ENCODE peak calls at places on chromosomes 13 and 19, in ten cellular contexts. O, D, S, X, P, W, R, I, T and C are unnamed samples.

GRCh38 chr19:8459520-8460260 is 14.9 kb downstream of the HNRNPM start:
- DNase-seq in R (no peak), O (no peak), T (no peak), S (no peak), P (no peak), X (no peak), I (peak; percentile 89), D (no peak), W (no peak), C (no peak)

GRCh38 chr19:11481777-11482383 is 1.0 kb upstream of the ELAVL3 start:
- DNase-seq in O (peak; percentile 69), P (no peak), D (peak; percentile 31), X (peak; percentile 98), W (peak; percentile 76), R (peak; percentile 34), T (peak; percentile 54), S (peak; percentile 45), I (peak; percentile 87), C (peak; percentile 96)

GRCh38 chr19:41408256-41408655 is 10.6 kb downstream of the BCKDHA start:
- DNase-seq in I (no peak), S (no peak), O (no peak), W (no peak), X (no peak), D (no peak), R (peak; percentile 37), T (no peak), P (no peak), C (no peak)

GRCh38 chr19:14138576-14139265 is 2.3 kb upstream of the ASF1B start:
- DNase-seq in P (no peak), T (no peak), D (no peak), X (no peak), S (no peak), W (no peak), O (no peak), I (peak; percentile 57), R (no peak), C (no peak)

GRCh38 chr13:107534548-107534947 is 680.8 kb downstream of the LIG4 start:
- DNase-seq in R (no peak), O (no peak), S (no peak), T (no peak), X (no peak), W (no peak), P (no peak), I (no peak), D (no peak), C (no peak)

GRCh38 chr13:83221813-83222241 is 660.4 kb downstream of the SLITRK1 start:
- DNase-seq in D (no peak), S (no peak), I (peak; percentile 93), P (no peak), R (no peak), T (no peak), X (no peak), O (no peak), W (no peak), C (no peak)

GRCh38 chr19:7916137-7916907 is 1.7 kb downstream of the TGFBR3L start:
- DNase-seq in D (no peak), R (no peak), X (peak; percentile 39), W (no peak), I (peak; percentile 30), T (no peak), P (no peak), O (no peak), S (peak; percentile 42), C (peak; percentile 73)

GRCh38 chr13:109199280-109199679 is 569.9 kb downstream of the MYO16 start:
- DNase-seq in X (no peak), O (no peak), I (no peak), T (no peak), S (no peak), D (no peak), R (no peak), P (no peak), W (no peak), C (no peak)

GRCh38 chr19:3162418-3163229 is 15.9 kb upstream of the S1PR4 start:
- DNase-seq in D (no peak), O (no peak), S (no peak), X (no peak), T (no peak), I (peak; percentile 54), R (no peak), W (no peak), P (no peak), C (peak; percentile 72)

GRCh38 chr19:7159105-7159933 is 89.8 kb downstream of the ZNF557 start:
- DNase-seq in S (no peak), I (peak; percentile 93), X (peak; percentile 76), D (peak; percentile 79), T (no peak), R (no peak), W (peak; percentile 89), O (peak; percentile 81), P (no peak), C (no peak)

GRCh38 chr19:55384576-55385235 is 614 bp upstream of the TMEM238 start:
- DNase-seq in R (peak; percentile 47), O (no peak), X (no peak), P (no peak), I (no peak), D (no peak), S (no peak), T (no peak), W (no peak), C (peak; percentile 58)

GRCh38 chr13:62747152-62747551 is 1331.5 kb upstream of the PCDH20 start:
- DNase-seq in D (no peak), T (no peak), X (no peak), P (no peak), O (no peak), W (no peak), S (no peak), I (no peak), R (no peak), C (no peak)

GRCh38 chr19:11538232-11539036 is at the start of gene CNN1:
- DNase-seq in R (peak; percentile 51), P (peak; percentile 86), X (no peak), S (peak; percentile 29), I (peak; percentile 60), T (peak; percentile 93), O (peak; percentile 85), W (peak; percentile 89), D (peak; percentile 76), C (peak; percentile 28)

GRCh38 chr19:41224632-41225031 is 5.6 kb downstream of the AXL start:
- DNase-seq in D (no peak), T (no peak), I (no peak), P (no peak), W (no peak), S (no peak), O (no peak), R (no peak), X (no peak), C (no peak)

GRCh38 chr19:11418518-11419506 is at the start of gene RGL3:
- DNase-seq in D (no peak), T (no peak), S (peak; percentile 77), I (no peak), O (peak; percentile 43), X (no peak), R (peak; percentile 25), P (no peak), W (no peak), C (no peak)

DNA sequence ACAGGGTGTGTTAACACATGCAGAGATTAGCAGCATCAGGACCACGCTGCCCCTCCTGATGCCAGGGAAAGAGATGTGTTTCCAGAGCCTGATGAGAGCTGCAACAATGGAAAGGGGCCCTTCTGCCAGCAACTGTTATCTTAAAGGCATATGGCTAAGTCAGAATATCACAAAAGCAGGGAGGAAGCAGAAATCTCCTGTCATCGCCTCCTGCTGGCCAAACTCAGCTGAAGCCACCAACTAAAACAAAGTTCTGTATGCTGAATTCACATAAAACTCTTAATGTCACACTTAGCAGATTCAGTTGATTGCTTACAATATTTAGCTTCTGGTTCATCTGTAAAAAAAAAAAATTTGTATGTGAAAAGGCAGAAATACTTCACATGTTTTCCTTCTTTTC is 178.2 kb downstream of the GPC5 start:
- DNase-seq in P (no peak), X (no peak), I (no peak), T (no peak), W (no peak), R (peak; percentile 22), D (no peak), S (no peak), O (no peak), C (peak; percentile 8)
- TF ChIP-seq CTCF in P (no peak), X (no peak), I (no peak), T (no peak), W (no peak), R (no peak), D (no peak), S (no peak), O (no peak), C (no peak)

DNA sequence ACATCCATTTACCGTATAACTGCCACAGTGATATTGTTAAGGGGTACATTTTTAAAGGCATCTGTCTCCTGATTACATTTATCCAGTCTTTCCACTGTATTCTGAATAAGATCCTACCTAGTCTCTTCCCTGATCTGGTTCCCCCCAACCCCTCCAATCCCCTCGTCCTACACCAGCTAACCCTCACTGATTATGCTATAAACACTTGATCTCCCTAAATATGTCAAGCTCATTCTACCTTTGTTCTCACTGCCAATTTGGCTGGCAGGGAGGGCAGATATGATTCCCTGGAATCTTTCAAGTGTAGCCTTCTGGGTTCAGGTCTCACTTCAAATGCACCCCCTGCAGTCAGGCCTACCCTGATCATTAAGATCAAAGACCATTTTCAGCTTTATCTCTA is 1379.8 kb upstream of the MIR17HG start:
- DNase-seq in I (no peak), S (no peak), W (no peak), T (no peak), D (no peak), R (no peak), P (no peak), X (no peak), O (no peak), C (no peak)
- TF ChIP-seq CTCF in I (no peak), S (no peak), W (no peak), T (no peak), D (no peak), R (no peak), P (no peak), X (no peak), O (no peak), C (no peak)

DNA sequence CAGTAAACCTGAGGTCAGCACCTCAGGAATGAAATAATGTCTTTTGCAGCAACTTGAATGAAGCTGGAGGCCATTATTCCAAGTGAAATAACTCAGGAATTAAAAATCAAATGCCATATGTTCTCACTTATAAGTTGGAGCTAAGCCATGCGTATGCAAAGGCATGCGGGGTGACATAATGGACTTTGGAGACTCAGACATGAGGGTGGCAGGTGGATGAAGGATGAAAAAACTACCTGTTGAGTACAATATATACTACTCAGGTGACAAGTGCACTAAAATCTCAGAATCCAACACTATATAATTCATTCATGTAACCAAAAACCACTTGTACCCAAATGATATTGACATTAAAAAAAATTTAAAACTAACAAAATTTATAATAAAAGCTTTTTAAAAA is 1416.9 kb downstream of the UQCRFS1 start:
- DNase-seq in I (no peak), S (no peak), R (no peak), X (no peak), D (no peak), W (no peak), T (no peak), P (no peak), O (no peak), C (no peak)
- TF ChIP-seq CTCF in I (no peak), S (no peak), R (no peak), X (no peak), D (no peak), W (no peak), T (no peak), P (no peak), O (no peak), C (no peak)

DNA sequence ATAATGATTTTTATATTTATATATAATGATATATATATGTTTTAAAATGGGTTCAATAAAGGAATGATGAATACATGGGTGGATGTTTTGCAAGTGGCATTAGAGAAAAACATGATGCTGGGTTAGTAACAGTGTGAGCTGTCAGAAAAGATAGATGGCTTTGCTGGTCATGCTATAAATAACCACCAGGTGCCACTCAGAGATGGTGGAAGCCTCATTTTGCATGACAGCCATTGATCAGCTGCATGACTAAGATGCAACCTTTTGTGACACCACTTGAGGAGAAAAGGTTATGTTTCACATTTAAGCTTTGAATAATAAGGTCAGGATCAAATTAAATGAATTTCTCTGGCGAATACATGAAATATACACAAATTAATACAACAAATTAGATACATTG is 737.7 kb downstream of the PCDH9 start:
- DNase-seq in D (no peak), P (no peak), O (no peak), T (no peak), I (no peak), X (no peak), R (no peak), S (no peak), W (no peak), C (peak; percentile 14)
- TF ChIP-seq CTCF in D (no peak), P (no peak), O (no peak), T (no peak), I (peak; percentile 18), X (peak; percentile 44), R (no peak), S (no peak), W (no peak), C (no peak)